ENCODE peak calls at places on chromosomes 13 and 19, in four cellular contexts. K is mucosa of descending colon, X is fibroblast of lung, V is upper lobe of left lung. Y is an unnamed sample.

GRCh38 chr19:7900401-7900870 is 3.2 kb upstream of the MAP2K7 start:
- DNase-seq in K (peak; percentile 57), V (no peak), X (no peak), Y (no peak)

GRCh38 chr13:44397766-44398223 is 24.2 kb downstream of the SERP2 start:
- DNase-seq in V (no peak), X (no peak), K (no peak), Y (no peak)

GRCh38 chr13:113643593-113643992 is 14.4 kb downstream of the ATP4B start:
- DNase-seq in X (no peak), V (no peak), K (no peak), Y (no peak)

GRCh38 chr13:90416938-90417337 is 930.5 kb upstream of the MIR17HG start:
- DNase-seq in K (no peak), V (no peak), X (no peak), Y (no peak)

GRCh38 chr13:87124785-87125074 is 546.4 kb upstream of the SLITRK5 start:
- DNase-seq in K (no peak), V (no peak), X (no peak), Y (no peak)

GRCh38 chr19:44808463-44809371 is at the start of gene BCAM:
- DNase-seq in X (peak; percentile 70), K (peak; percentile 69), V (peak; percentile 87), Y (peak; percentile 93)

GRCh38 chr19:49779731-49780578 is 13.2 kb downstream of the AP2A1 start:
- DNase-seq in V (no peak), X (no peak), K (no peak), Y (no peak)

GRCh38 chr19:32363175-32363574 is 17.8 kb downstream of the ZNF507 start:
- DNase-seq in V (no peak), K (no peak), X (peak; percentile 60), Y (no peak)

GRCh38 chr13:114157869-114158495 is 21.1 kb upstream of the CFAP97D2 start:
- DNase-seq in V (no peak), X (no peak), K (peak; percentile 30), Y (no peak)

GRCh38 chr13:81051873-81052272 is 710.9 kb upstream of the SPRY2 start:
- DNase-seq in K (no peak), X (peak; percentile 18), V (no peak), Y (peak; percentile 7)

GRCh38 chr13:68319384-68319783 is 1089.2 kb upstream of the PCDH9 start:
- DNase-seq in X (no peak), K (no peak), V (no peak), Y (no peak)

GRCh38 chr19:8220481-8220880 is 11.3 kb downstream of the CERS4 start:
- DNase-seq in K (no peak), V (no peak), X (no peak), Y (no peak)

GRCh38 chr19:16736709-16737108 is 17.1 kb downstream of the NWD1 start:
- DNase-seq in K (no peak), X (peak; percentile 4), V (no peak), Y (no peak)

GRCh38 chr19:9891609-9892373 is 44.5 kb downstream of the OLFM2 start:
- DNase-seq in K (no peak), X (no peak), V (no peak), Y (no peak)

GRCh38 chr13:48578516-48579166 is 45.8 kb upstream of the RCBTB2 start:
- DNase-seq in V (no peak), X (no peak), K (no peak), Y (no peak)

GRCh38 chr13:44197791-44198770 is 175.5 kb upstream of the SERP2 start:
- DNase-seq in K (no peak), V (no peak), X (peak; percentile 43), Y (peak; percentile 40)

GRCh38 chr13:77001540-77001939 is 9.7 kb downstream of the CLN5 start:
- DNase-seq in K (no peak), X (no peak), V (no peak), Y (peak; percentile 18)

GRCh38 chr13:77001963-77002587 is 10.2 kb downstream of the CLN5 start:
- DNase-seq in X (peak; percentile 11), V (no peak), K (no peak), Y (no peak)

GRCh38 chr13:77000475-77000874 is 8.6 kb downstream of the CLN5 start:
- DNase-seq in K (no peak), X (peak; percentile 51), V (no peak), Y (no peak)

GRCh38 chr13:77002590-77003190 is 10.8 kb downstream of the CLN5 start:
- DNase-seq in X (peak; percentile 61), K (no peak), V (no peak), Y (peak; percentile 61)
- TF ChIP-seq CTCF in X (peak; percentile 62), K (peak; percentile 43), V (peak; percentile 16), Y (peak; percentile 76)

DNA sequence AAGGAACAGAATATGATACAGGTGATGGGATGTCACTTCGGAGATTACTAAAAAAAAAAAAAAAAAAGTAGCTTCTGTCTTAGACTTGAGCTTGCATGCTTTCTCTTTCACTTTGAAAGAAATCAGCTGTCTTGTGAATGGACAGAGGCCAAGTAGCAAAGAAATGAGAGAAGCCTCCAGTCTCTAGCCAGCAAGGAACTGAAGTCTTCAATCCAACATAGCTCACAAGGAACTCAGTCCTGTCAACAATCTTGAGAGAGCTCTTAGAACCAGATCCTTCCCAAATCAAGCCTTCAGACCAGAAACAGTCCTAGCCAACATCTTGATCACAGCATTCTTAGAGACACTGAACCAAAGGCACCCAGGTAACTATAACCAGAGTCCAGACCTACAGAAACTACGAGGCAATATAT is 7.7 kb downstream of the N4BP2L2 start:
- DNase-seq in K (no peak), X (peak; percentile 87), V (no peak), Y (peak; percentile 82)
- H3K4me1 ChIP-seq in K (peaks cover 27% of the 10 kb centered on the region), X (peaks cover 6% of the 10 kb centered on the region), V (peaks cover 58% of the 10 kb centered on the region), Y (peaks cover 25% of the 10 kb centered on the region)

GRCh38 chr13:51959773-51960172 is 51.5 kb downstream of the ATP7B start:
- DNase-seq in V (no peak), X (no peak), K (peak; percentile 71), Y (no peak)
- TF ChIP-seq CTCF in V (no peak), X (no peak), K (no peak), Y (no peak)

GRCh38 chr13:77022341-77022740 is 4.6 kb downstream of the FBXL3 start:
- DNase-seq in V (no peak), X (no peak), K (no peak), Y (no peak)

GRCh38 chr13:77026783-77027621 is at the start of gene FBXL3:
- DNase-seq in K (peak; percentile 92), V (peak; percentile 90), X (peak; percentile 91), Y (peak; percentile 89)

GRCh38 chr13:77029436-77029835 is 2.5 kb upstream of the FBXL3 start:
- DNase-seq in X (no peak), K (no peak), V (no peak), Y (no peak)

GRCh38 chr13:77028202-77028601 is 1.2 kb upstream of the FBXL3 start:
- DNase-seq in K (no peak), X (peak; percentile 44), V (peak; percentile 53), Y (no peak)

GRCh38 chr13:77026255-77026782 is 640 bp downstream of the FBXL3 start:
- DNase-seq in K (peak; percentile 96), X (peak; percentile 62), V (peak; percentile 94), Y (peak; percentile 68)
- H3K4me1 ChIP-seq in K (peaks cover 27% of the 10 kb centered on the region), X (peaks cover 8% of the 10 kb centered on the region), V (peaks cover 44% of the 10 kb centered on the region), Y (no peaks in the 10 kb centered on the region)

DNA sequence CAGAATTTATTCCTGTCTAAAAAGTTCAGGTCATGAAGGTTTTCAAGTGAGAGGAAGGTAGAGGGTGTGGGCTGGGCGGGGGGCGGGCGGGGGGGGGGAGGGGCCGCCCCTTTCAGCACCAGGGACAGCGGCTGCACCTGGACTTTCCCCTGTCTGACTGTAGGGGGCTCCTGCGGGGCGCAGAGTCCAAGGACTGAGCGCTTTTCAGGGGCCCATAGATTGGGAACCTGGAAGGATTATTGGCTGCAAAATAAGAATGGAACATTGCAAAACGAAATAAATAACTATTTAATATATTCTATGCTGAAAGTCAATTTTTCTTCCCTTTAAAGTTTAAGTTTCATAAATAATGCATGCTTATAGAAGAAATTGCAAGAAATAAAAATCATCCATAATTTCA is 8.9 kb upstream of the CYP4F3 start:
- DNase-seq in K (no peak), X (no peak), V (no peak), Y (no peak)
- TF ChIP-seq CTCF in K (no peak), X (no peak), V (no peak), Y (peak; percentile 42)

GRCh38 chr19:6890938-6891337 is 3.6 kb downstream of the ADGRE1 start:
- DNase-seq in V (no peak), K (no peak), X (no peak), Y (no peak)

GRCh38 chr19:6890421-6890913 is 3.1 kb downstream of the ADGRE1 start:
- DNase-seq in V (no peak), K (no peak), X (no peak), Y (no peak)

GRCh38 chr19:6888967-6889366 is 1.6 kb downstream of the ADGRE1 start:
- DNase-seq in V (no peak), K (no peak), X (no peak), Y (no peak)

GRCh38 chr19:6894313-6894712 is 6.9 kb downstream of the ADGRE1 start:
- DNase-seq in X (no peak), K (no peak), V (no peak), Y (no peak)

GRCh38 chr19:6891761-6892385 is 4.5 kb downstream of the ADGRE1 start:
- DNase-seq in V (no peak), X (no peak), K (no peak), Y (no peak)
- H3K4me1 ChIP-seq in V (no peaks in the 10 kb centered on the region), X (no peaks in the 10 kb centered on the region), K (no peaks in the 10 kb centered on the region), Y (no peaks in the 10 kb centered on the region)